ENCODE peak calls at places on chromosomes 2 and 18, in four cellular contexts. One of them, this sample, is unnamed. For H3K4me1, the result is how much of the 10 kb centered on the place peaks cover.

GRCh38 chr2:98912957-98913915 is 22.8 kb downstream of the CRACDL start:
- DNase-seq in lower lobe of right lung: no peak
- DNase-seq in IMR-90: no peak
- DNase-seq in mesenchymal stem cell: no peak
- DNase-seq in this sample: peak

GRCh38 chr2:9951272-9951521 is 296 bp upstream of the GRHL1 start:
- DNase-seq in mesenchymal stem cell: no peak
- DNase-seq in lower lobe of right lung: no peak
- DNase-seq in IMR-90: no peak
- DNase-seq in this sample: no peak

GRCh38 chr18:9546468-9546867 is 67.9 kb downstream of the PPP4R1 start:
- DNase-seq in lower lobe of right lung: no peak
- DNase-seq in mesenchymal stem cell: no peak
- DNase-seq in IMR-90: no peak
- DNase-seq in this sample: no peak

GRCh38 chr2:67839242-67839641 is 223.6 kb downstream of the C1D start:
- DNase-seq in IMR-90: peak
- DNase-seq in mesenchymal stem cell: peak
- DNase-seq in lower lobe of right lung: no peak
- DNase-seq in this sample: no peak

GRCh38 chr2:12684471-12684936 is 32.2 kb upstream of the TRIB2 start:
- DNase-seq in lower lobe of right lung: no peak
- DNase-seq in IMR-90: peak
- DNase-seq in mesenchymal stem cell: peak
- DNase-seq in this sample: peak

GRCh38 chr2:37532503-37532902 is 138.9 kb downstream of the CDC42EP3 start:
- DNase-seq in IMR-90: no peak
- DNase-seq in lower lobe of right lung: no peak
- DNase-seq in mesenchymal stem cell: no peak
- DNase-seq in this sample: no peak

GRCh38 chr2:174901075-174901474 is 104.1 kb downstream of the CHN1 start:
- DNase-seq in lower lobe of right lung: no peak
- DNase-seq in mesenchymal stem cell: no peak
- DNase-seq in IMR-90: peak
- DNase-seq in this sample: no peak

GRCh38 chr18:79529991-79530390 is 134.3 kb downstream of the NFATC1 start:
- DNase-seq in lower lobe of right lung: peak
- DNase-seq in IMR-90: no peak
- DNase-seq in mesenchymal stem cell: no peak
- DNase-seq in this sample: no peak

GRCh38 chr2:231795525-231796327 is 9.5 kb downstream of the COPS7B start:
- DNase-seq in mesenchymal stem cell: peak
- DNase-seq in IMR-90: peak
- DNase-seq in lower lobe of right lung: no peak
- DNase-seq in this sample: peak

GRCh38 chr2:228699888-228700287 is 518.4 kb upstream of the SPHKAP start:
- DNase-seq in lower lobe of right lung: no peak
- DNase-seq in mesenchymal stem cell: no peak
- DNase-seq in IMR-90: no peak
- DNase-seq in this sample: no peak

GRCh38 chr2:45724329-45724728 is 72.9 kb downstream of the PRKCE start:
- DNase-seq in mesenchymal stem cell: peak
- DNase-seq in IMR-90: no peak
- DNase-seq in lower lobe of right lung: no peak
- DNase-seq in this sample: no peak

GRCh38 chr18:12005542-12006487 is 24.5 kb downstream of the IMPA2 start:
- DNase-seq in mesenchymal stem cell: no peak
- DNase-seq in lower lobe of right lung: no peak
- DNase-seq in IMR-90: no peak
- DNase-seq in this sample: no peak

GRCh38 chr18:47689386-47689785 is 241.1 kb downstream of the SMAD2 start:
- DNase-seq in mesenchymal stem cell: no peak
- DNase-seq in lower lobe of right lung: no peak
- DNase-seq in IMR-90: no peak
- DNase-seq in this sample: no peak

GRCh38 chr2:241540391-241540765 is 18.2 kb upstream of the BOK start:
- DNase-seq in IMR-90: no peak
- DNase-seq in lower lobe of right lung: peak
- DNase-seq in mesenchymal stem cell: no peak
- DNase-seq in this sample: no peak

GRCh38 chr2:207051345-207051959 is 112.1 kb downstream of the CPO start:
- DNase-seq in lower lobe of right lung: no peak
- DNase-seq in mesenchymal stem cell: no peak
- DNase-seq in IMR-90: peak
- DNase-seq in this sample: no peak

GRCh38 chr2:172572981-172573380 is 17.1 kb downstream of the PDK1 start:
- DNase-seq in lower lobe of right lung: no peak
- DNase-seq in mesenchymal stem cell: no peak
- DNase-seq in IMR-90: no peak
- DNase-seq in this sample: no peak

GRCh38 chr2:188159484-188159883 is 132.2 kb upstream of the GULP1 start:
- DNase-seq in IMR-90: no peak
- DNase-seq in mesenchymal stem cell: no peak
- DNase-seq in lower lobe of right lung: no peak
- DNase-seq in this sample: no peak

GRCh38 chr2:229870903-229871650 is 50.7 kb downstream of the TRIP12 start:
- DNase-seq in lower lobe of right lung: no peak
- DNase-seq in IMR-90: peak
- DNase-seq in mesenchymal stem cell: no peak
- DNase-seq in this sample: no peak

GRCh38 chr2:124027182-124027581 is 2.1 kb downstream of the CNTNAP5 start:
- DNase-seq in mesenchymal stem cell: peak
- DNase-seq in IMR-90: peak
- DNase-seq in lower lobe of right lung: no peak
- DNase-seq in this sample: peak

GRCh38 chr18:6521804-6522418 is 107.2 kb upstream of the L3MBTL4 start:
- DNase-seq in mesenchymal stem cell: peak
- DNase-seq in IMR-90: peak
- DNase-seq in lower lobe of right lung: no peak
- DNase-seq in this sample: peak

GRCh38 chr2:222939979-222940378 is 79.1 kb downstream of the ACSL3 start:
- DNase-seq in IMR-90: no peak
- DNase-seq in mesenchymal stem cell: no peak
- DNase-seq in lower lobe of right lung: no peak
- DNase-seq in this sample: no peak

GRCh38 chr2:72887032-72887835 is at the start of gene SPR:
- DNase-seq in mesenchymal stem cell: peak
- DNase-seq in lower lobe of right lung: peak
- DNase-seq in IMR-90: peak
- DNase-seq in this sample: peak

GRCh38 chr2:9165625-9166024 is 41.0 kb upstream of the ASAP2 start:
- DNase-seq in IMR-90: peak
- DNase-seq in mesenchymal stem cell: peak
- DNase-seq in lower lobe of right lung: no peak
- DNase-seq in this sample: peak

GRCh38 chr2:8882094-8882493 is 44.7 kb upstream of the KIDINS220 start:
- DNase-seq in IMR-90: peak
- DNase-seq in mesenchymal stem cell: peak
- DNase-seq in lower lobe of right lung: no peak
- DNase-seq in this sample: peak

GRCh38 chr18:58900015-58900649 is 35.5 kb downstream of the ZNF532 start:
- DNase-seq in IMR-90: no peak
- DNase-seq in lower lobe of right lung: no peak
- DNase-seq in mesenchymal stem cell: no peak
- DNase-seq in this sample: no peak

GRCh38 chr2:15867194-15868171 is 72.9 kb upstream of the MYCN start:
- DNase-seq in mesenchymal stem cell: no peak
- DNase-seq in lower lobe of right lung: no peak
- DNase-seq in IMR-90: no peak
- DNase-seq in this sample: no peak

GRCh38 chr2:72051971-72052505 is 95.6 kb downstream of the CYP26B1 start:
- DNase-seq in mesenchymal stem cell: no peak
- DNase-seq in lower lobe of right lung: no peak
- DNase-seq in IMR-90: no peak
- DNase-seq in this sample: no peak

GRCh38 chr2:231900486-231900942 is 25.7 kb downstream of the NPPC start:
- DNase-seq in lower lobe of right lung: peak
- DNase-seq in mesenchymal stem cell: peak
- DNase-seq in IMR-90: peak
- DNase-seq in this sample: no peak

DNA sequence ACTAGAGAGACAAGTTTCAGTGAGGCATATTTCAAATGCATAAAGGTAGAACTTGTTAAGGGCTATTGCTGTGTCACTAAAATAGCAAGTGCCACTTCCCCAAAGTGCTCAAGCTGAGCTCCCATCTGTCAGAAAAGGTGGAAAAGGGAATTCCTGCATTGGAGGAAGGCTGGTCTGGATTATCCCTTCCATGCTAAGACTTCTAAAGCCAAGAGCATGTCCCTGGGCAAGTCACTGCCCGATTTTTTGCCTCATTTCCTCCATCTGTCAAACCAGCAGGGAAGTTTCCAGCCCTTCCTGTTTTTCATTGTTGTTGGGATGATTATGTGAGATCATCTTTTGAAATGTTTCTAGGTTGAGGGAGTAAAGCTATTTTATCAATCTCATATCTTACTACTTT is 175.5 kb downstream of the SETBP1 start:
- DNase-seq in lower lobe of right lung: no peak
- DNase-seq in IMR-90: no peak
- DNase-seq in mesenchymal stem cell: no peak
- DNase-seq in this sample: no peak
- H3K4me1 ChIP-seq in lower lobe of right lung: under half
- H3K4me1 ChIP-seq in IMR-90: under half
- H3K4me1 ChIP-seq in mesenchymal stem cell: under half
- H3K4me1 ChIP-seq in this sample: under half

GRCh38 chr2:39409697-39410389 is 27.2 kb downstream of the MAP4K3 start:
- DNase-seq in lower lobe of right lung: no peak
- DNase-seq in mesenchymal stem cell: no peak
- DNase-seq in IMR-90: peak
- DNase-seq in this sample: no peak
- H3K4me1 ChIP-seq in lower lobe of right lung: half or more
- H3K4me1 ChIP-seq in mesenchymal stem cell: under half
- H3K4me1 ChIP-seq in IMR-90: under half
- H3K4me1 ChIP-seq in this sample: under half

DNA sequence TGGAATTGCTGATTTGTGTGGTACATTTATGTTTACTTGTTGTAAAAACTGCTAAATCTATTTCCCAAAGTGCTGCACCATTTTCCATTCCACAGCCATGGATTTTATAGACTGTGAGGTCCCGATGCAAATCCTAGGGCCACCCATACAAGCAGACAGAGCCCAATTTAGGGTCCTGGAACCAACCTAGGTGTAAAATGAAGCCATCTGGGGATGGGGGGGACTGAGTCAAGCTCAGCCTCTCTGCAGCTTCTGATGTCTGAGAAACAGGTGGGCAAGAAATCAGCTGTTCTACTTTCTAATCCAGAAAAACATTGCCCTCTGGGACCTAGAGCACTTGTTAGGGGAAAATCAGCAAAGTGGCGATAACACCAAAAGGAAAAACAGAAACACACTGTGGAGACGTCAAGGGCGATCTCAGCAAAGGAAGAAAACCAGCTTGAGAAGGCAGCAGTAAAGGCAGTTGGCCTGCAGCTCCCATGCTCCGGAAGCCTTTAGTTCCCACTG is 38.0 kb downstream of the HS1BP3 start:
- DNase-seq in IMR-90: no peak
- DNase-seq in lower lobe of right lung: no peak
- DNase-seq in mesenchymal stem cell: no peak
- DNase-seq in this sample: no peak
- H3K4me1 ChIP-seq in IMR-90: under half
- H3K4me1 ChIP-seq in lower lobe of right lung: half or more
- H3K4me1 ChIP-seq in mesenchymal stem cell: half or more
- H3K4me1 ChIP-seq in this sample: under half

GRCh38 chr18:421236-422155 is 79.0 kb downstream of the COLEC12 start:
- DNase-seq in lower lobe of right lung: no peak
- DNase-seq in mesenchymal stem cell: no peak
- DNase-seq in IMR-90: peak
- DNase-seq in this sample: no peak

GRCh38 chr18:420661-421060 is 79.8 kb downstream of the COLEC12 start:
- DNase-seq in IMR-90: no peak
- DNase-seq in mesenchymal stem cell: no peak
- DNase-seq in lower lobe of right lung: no peak
- DNase-seq in this sample: no peak

GRCh38 chr18:424869-425138 is 75.7 kb downstream of the COLEC12 start:
- DNase-seq in IMR-90: no peak
- DNase-seq in lower lobe of right lung: no peak
- DNase-seq in mesenchymal stem cell: no peak
- DNase-seq in this sample: no peak

GRCh38 chr18:424071-424868 is 76.2 kb downstream of the COLEC12 start:
- DNase-seq in lower lobe of right lung: no peak
- DNase-seq in IMR-90: no peak
- DNase-seq in mesenchymal stem cell: no peak
- DNase-seq in this sample: no peak

GRCh38 chr18:422966-423365 is 77.5 kb downstream of the COLEC12 start:
- DNase-seq in lower lobe of right lung: no peak
- DNase-seq in IMR-90: no peak
- DNase-seq in mesenchymal stem cell: no peak
- DNase-seq in this sample: no peak
- H3K4me1 ChIP-seq in lower lobe of right lung: under half
- H3K4me1 ChIP-seq in IMR-90: under half
- H3K4me1 ChIP-seq in mesenchymal stem cell: under half
- H3K4me1 ChIP-seq in this sample: under half

This sample was measured in foreskin keratinocyte.